ENCODE peak calls at places on chromosomes 5 and 9, in eight cellular contexts. M is activated CD4-positive, alpha-beta T cell treated with anti-CD3 and anti-CD28 coated beads for 24 hours; C is AG04449; O is GM13977; A is activated naive CD8-positive, alpha-beta T cell treated with anti-CD3 and anti-CD28 coated beads, Interleukin-2, amount 10 ng/mL, durations not matched to agents 7 days and 5 days; D is Right ventricle myocardium inferior; U is HCT116; W is stimulated activated CD8-positive, alpha-beta memory T cell treated with anti-CD3 and anti-CD28 coated beads, Interleukin-15, amount 100 ng/mL, for 4 hours. K is an unnamed sample.

GRCh38 chr9:91750343-91750742 is 199.7 kb downstream of the ROR2 start:
- DNase-seq in C (no peak), A (no peak), D (no peak), M (no peak), W (no peak), O (no peak), U (no peak), K (no peak)

GRCh38 chr5:33936004-33936380 is 194 bp upstream of the RXFP3 start:
- DNase-seq in O (peak), D (peak), M (peak), C (no peak), W (no peak), U (no peak), A (peak), K (peak)

GRCh38 chr9:2599896-2600295 is 21.7 kb upstream of the VLDLR start:
- DNase-seq in M (no peak), A (no peak), D (no peak), C (no peak), O (no peak), U (no peak), W (no peak), K (no peak)

GRCh38 chr5:89043676-89044075 is 160.7 kb upstream of the MEF2C start:
- DNase-seq in U (no peak), O (no peak), A (no peak), C (no peak), D (no peak), W (no peak), M (no peak), K (peak)

GRCh38 chr5:159031513-159031912 is 68.2 kb downstream of the EBF1 start:
- DNase-seq in C (no peak), W (no peak), A (no peak), M (no peak), D (no peak), U (no peak), O (no peak), K (peak)

GRCh38 chr5:1262381-1262780 is 32.5 kb downstream of the TERT start:
- DNase-seq in A (no peak), C (no peak), W (no peak), O (no peak), D (peak), M (no peak), U (no peak), K (no peak)

GRCh38 chr9:124256517-124257069 is 1.2 kb upstream of the NEK6 start:
- DNase-seq in W (no peak), C (no peak), M (no peak), U (no peak), O (no peak), D (peak), A (no peak), K (no peak)

GRCh38 chr5:78757269-78758053 is 108.9 kb upstream of the LHFPL2 start:
- DNase-seq in U (no peak), O (no peak), A (no peak), C (no peak), D (no peak), M (no peak), W (no peak), K (peak)

GRCh38 chr9:70403166-70403565 is 11.3 kb downstream of the KLF9 start:
- DNase-seq in C (no peak), O (no peak), D (no peak), M (no peak), A (no peak), U (no peak), W (no peak), K (no peak)

GRCh38 chr9:133825555-133826198 is 87.5 kb upstream of the SARDH start:
- DNase-seq in M (no peak), D (no peak), A (no peak), C (peak), W (no peak), O (no peak), U (no peak), K (no peak)

GRCh38 chr5:38636626-38637025 is 80.2 kb upstream of the LIFR start:
- DNase-seq in D (no peak), O (no peak), W (no peak), U (peak), M (no peak), C (no peak), A (no peak), K (no peak)

GRCh38 chr9:80885894-80886293 is 803.5 kb downstream of the TLE1 start:
- DNase-seq in A (no peak), O (no peak), M (no peak), W (no peak), D (no peak), C (no peak), U (no peak), K (no peak)

GRCh38 chr5:160291467-160291866 is 20.9 kb downstream of the CCNJL start:
- DNase-seq in D (no peak), O (no peak), A (no peak), M (no peak), U (no peak), C (no peak), W (no peak), K (no peak)

K was measured in GM12865.